ENCODE peak calls at places on chromosomes 16 and 17, in four cellular contexts. P, R, X and K are unnamed samples.

GRCh38 chr16:83994087-83994486 is 26.0 kb downstream of the NECAB2 start:
- DNase-seq in P (no peak), R (peak), X (no peak), K (no peak)

GRCh38 chr17:40427002-40427491 is 9.4 kb upstream of the TOP2A start:
- DNase-seq in P (no peak), R (no peak), X (no peak), K (no peak)

GRCh38 chr17:21297026-21297520 is 12.6 kb downstream of the MAP2K3 start:
- DNase-seq in P (no peak), R (no peak), X (no peak), K (no peak)

GRCh38 chr17:75753514-75754377 is 11.2 kb downstream of the GALK1 start:
- DNase-seq in P (no peak), R (peak), X (peak), K (peak)

GRCh38 chr16:73047221-73047535 is 750 bp downstream of the ZFHX3 start:
- DNase-seq in P (no peak), R (no peak), X (no peak), K (no peak)

GRCh38 chr17:29133146-29133713 is 47.0 kb downstream of the MYO18A start:
- DNase-seq in P (no peak), R (no peak), X (peak), K (no peak)

GRCh38 chr16:49460786-49461470 is 87.3 kb downstream of the C16orf78 start:
- DNase-seq in P (no peak), R (no peak), X (no peak), K (no peak)

GRCh38 chr17:28324272-28324745 is 5.3 kb downstream of the TMEM97 start:
- DNase-seq in P (no peak), R (no peak), X (no peak), K (no peak)

GRCh38 chr16:88920618-88921602 is 54.5 kb upstream of the PABPN1L start:
- DNase-seq in P (no peak), R (no peak), X (peak), K (no peak)

GRCh38 chr16:87265261-87265660 is 51.9 kb downstream of the C16orf95 start:
- DNase-seq in P (no peak), R (no peak), X (no peak), K (no peak)

GRCh38 chr17:60372790-60373483 is 19.0 kb downstream of the USP32 start:
- DNase-seq in P (no peak), R (no peak), X (no peak), K (no peak)

GRCh38 chr16:87464691-87465300 is 28.0 kb downstream of the ZCCHC14 start:
- DNase-seq in P (no peak), R (no peak), X (peak), K (no peak)

GRCh38 chr17:65743313-65743665 is 181.8 kb upstream of the AXIN2 start:
- DNase-seq in P (no peak), R (no peak), X (no peak), K (no peak)

DNA sequence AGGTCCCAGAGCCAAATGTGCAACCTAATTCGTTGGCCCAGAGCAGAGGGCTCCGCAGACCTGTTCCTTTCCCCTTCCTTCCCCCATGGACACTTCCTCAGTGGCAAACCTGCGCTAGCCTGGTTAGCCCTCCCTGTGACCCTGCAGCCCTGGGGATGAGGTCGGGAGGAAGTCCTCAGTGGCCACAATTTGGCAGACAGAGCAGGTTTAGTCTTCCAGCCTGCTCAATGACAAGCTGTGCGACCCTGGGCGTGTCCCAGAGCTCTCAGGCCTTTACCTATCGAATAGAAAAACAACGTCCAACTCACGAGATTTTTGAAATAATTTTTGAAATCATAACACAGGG is 1.3 kb downstream of the HBM start:
- DNase-seq in P (no peak), R (no peak), X (no peak), K (no peak)
- TF ChIP-seq ETV6 in P (no peak), R (no peak), X (no peak), K (no peak)

GRCh38 chr16:20763461-20764232 is at the start of gene ACSM3:
- DNase-seq in P (peak), R (peak), X (peak), K (peak)
- TF ChIP-seq ETV6 in P (no peak), R (no peak), X (no peak), K (no peak)

GRCh38 chr17:42421479-42422332 is 1.4 kb downstream of the CAVIN1 start:
- DNase-seq in P (no peak), R (no peak), X (peak), K (peak)

GRCh38 chr17:42422958-42423712 is at the start of gene CAVIN1:
- DNase-seq in P (no peak), R (peak), X (peak), K (peak)

GRCh38 chr17:42423766-42424165 is 710 bp upstream of the CAVIN1 start:
- DNase-seq in P (no peak), R (no peak), X (no peak), K (no peak)

GRCh38 chr17:42424991-42425610 is 2.0 kb upstream of the CAVIN1 start:
- DNase-seq in P (no peak), R (no peak), X (no peak), K (no peak)

GRCh38 chr17:42422412-42422957 is 571 bp downstream of the CAVIN1 start:
- DNase-seq in P (no peak), R (no peak), X (peak), K (peak)
- TF ChIP-seq ETV6 in P (no peak), R (no peak), X (no peak), K (no peak)

GRCh38 chr16:56102159-56102798 is 89.0 kb upstream of the GNAO1 start:
- DNase-seq in P (no peak), R (no peak), X (no peak), K (no peak)
- TF ChIP-seq ETV6 in P (no peak), R (no peak), X (no peak), K (no peak)

GRCh38 chr17:77409282-77410161 is 268.8 kb downstream of the SEC14L1 start:
- DNase-seq in P (no peak), R (no peak), X (no peak), K (peak)
- TF ChIP-seq ETV6 in P (no peak), R (no peak), X (no peak), K (no peak)